ENCODE peak calls at places on chromosomes 13 and 19, in five cellular contexts. B, P, L, Z and Y are unnamed samples.

GRCh38 chr19:1265611-1266115 is 3.5 kb upstream of the CIRBP start:
- DNase-seq in B (no peak), P (no peak), L (no peak), Z (peak; percentile 69), Y (peak; percentile 47)

GRCh38 chr19:19459099-19459498 is 53.6 kb downstream of the GATAD2A start:
- DNase-seq in B (no peak), P (peak; percentile 50), L (no peak), Z (no peak), Y (no peak)

GRCh38 chr13:100954430-100955361 is 280.1 kb upstream of the TMTC4 start:
- DNase-seq in B (no peak), P (no peak), L (no peak), Z (no peak), Y (no peak)

GRCh38 chr19:406999-407491 is 1.9 kb downstream of the C2CD4C start:
- DNase-seq in B (no peak), P (no peak), L (no peak), Z (no peak), Y (peak; percentile 39)

GRCh38 chr13:103188688-103189326 is 122.6 kb upstream of the SLC10A2 start:
- DNase-seq in B (no peak), P (peak; percentile 41), L (no peak), Z (no peak), Y (peak; percentile 65)

GRCh38 chr19:54517483-54517882 is 14.9 kb downstream of the LAIR2 start:
- DNase-seq in B (peak; percentile 78), P (peak; percentile 80), L (peak; percentile 1), Z (peak; percentile 43), Y (peak; percentile 92)

GRCh38 chr13:65679240-65679639 is 1550.9 kb downstream of the PCDH9 start:
- DNase-seq in B (no peak), P (no peak), L (no peak), Z (no peak), Y (no peak)

GRCh38 chr19:42092350-42092749 is 16.4 kb downstream of the ZNF574 start:
- DNase-seq in B (peak; percentile 28), P (peak; percentile 50), L (no peak), Z (peak; percentile 50), Y (no peak)

GRCh38 chr13:94305463-94305862 is 174.0 kb downstream of the DCT start:
- DNase-seq in B (no peak), P (no peak), L (no peak), Z (no peak), Y (no peak)

GRCh38 chr13:111373486-111373885 is 53.0 kb downstream of the TEX29 start:
- DNase-seq in B (no peak), P (no peak), L (no peak), Z (no peak), Y (no peak)

GRCh38 chr13:32430018-32430747 is 2.3 kb upstream of the N4BP2L1 start:
- DNase-seq in B (no peak), P (no peak), L (no peak), Z (no peak), Y (no peak)

GRCh38 chr13:40254394-40254793 is 412.0 kb downstream of the FOXO1 start:
- DNase-seq in B (no peak), P (no peak), L (no peak), Z (no peak), Y (no peak)

GRCh38 chr13:95481051-95481775 is 71.3 kb upstream of the CLDN10 start:
- DNase-seq in B (no peak), P (no peak), L (no peak), Z (no peak), Y (no peak)

GRCh38 chr13:60873116-60873515 is 476.1 kb downstream of the TDRD3 start:
- DNase-seq in B (no peak), P (no peak), L (no peak), Z (no peak), Y (no peak)

GRCh38 chr13:21458816-21459701 is at the start of gene ZDHHC20:
- DNase-seq in B (peak; percentile 73), P (peak; percentile 89), L (peak; percentile 80), Z (peak; percentile 77), Y (peak; percentile 93)

GRCh38 chr13:26446751-26447150 is 110.7 kb upstream of the WASF3 start:
- DNase-seq in B (no peak), P (no peak), L (no peak), Z (no peak), Y (no peak)

GRCh38 chr19:30086916-30087315 is 144.9 kb downstream of the URI1 start:
- DNase-seq in B (no peak), P (no peak), L (no peak), Z (no peak), Y (no peak)

GRCh38 chr13:94139393-94139995 is 340.0 kb downstream of the DCT start:
- DNase-seq in B (no peak), P (no peak), L (no peak), Z (no peak), Y (no peak)

GRCh38 chr19:18743281-18743825 is 47.8 kb downstream of the COMP start:
- DNase-seq in B (peak; percentile 75), P (no peak), L (no peak), Z (no peak), Y (peak; percentile 84)

GRCh38 chr13:44906758-44907157 is 82.5 kb downstream of the NUFIP1 start:
- DNase-seq in B (no peak), P (no peak), L (no peak), Z (no peak), Y (peak; percentile 73)

GRCh38 chr19:6379744-6380143 is 4.0 kb upstream of the PSPN start:
- DNase-seq in B (no peak), P (no peak), L (no peak), Z (no peak), Y (no peak)

GRCh38 chr19:14383898-14384669 is 2.8 kb downstream of the ADGRE5 start:
- DNase-seq in B (no peak), P (peak; percentile 90), L (no peak), Z (peak; percentile 73), Y (no peak)

GRCh38 chr19:35292986-35293732 is 1.2 kb downstream of the MAG start:
- DNase-seq in B (no peak), P (no peak), L (no peak), Z (no peak), Y (no peak)

GRCh38 chr19:49475191-49475932 is 1.3 kb downstream of the FLT3LG start:
- DNase-seq in B (no peak), P (peak; percentile 1), L (no peak), Z (no peak), Y (no peak)

GRCh38 chr13:75647126-75647784 is 11.1 kb downstream of the LMO7 start:
- DNase-seq in B (no peak), P (peak; percentile 49), L (no peak), Z (no peak), Y (no peak)

GRCh38 chr13:87923713-87924112 is 252.5 kb downstream of the SLITRK5 start:
- DNase-seq in B (no peak), P (no peak), L (no peak), Z (no peak), Y (no peak)

GRCh38 chr19:29837448-29837961 is 25.7 kb downstream of the CCNE1 start:
- DNase-seq in B (no peak), P (peak; percentile 92), L (no peak), Z (peak; percentile 62), Y (no peak)

GRCh38 chr19:45526143-45526542 is 18.9 kb downstream of the VASP start:
- DNase-seq in B (peak; percentile 87), P (no peak), L (peak; percentile 68), Z (no peak), Y (peak; percentile 92)

GRCh38 chr13:65287405-65287804 is 1942.7 kb downstream of the PCDH9 start:
- DNase-seq in B (no peak), P (no peak), L (no peak), Z (no peak), Y (no peak)